ENCODE peak calls at places on chromosome 10, in nine cellular contexts. M, W, Q, D, R, T, U, F and N are unnamed samples.

GRCh38 chr10:5840314-5841307 is 27.4 kb upstream of the GDI2 start:
- DNase-seq in M (no peak), W (peak), Q (peak), D (peak), R (no peak), T (peak), U (peak), F (no peak), N (no peak)

GRCh38 chr10:61606971-61607907 is 55.5 kb upstream of the CABCOCO1 start:
- DNase-seq in M (no peak), W (no peak), Q (no peak), D (no peak), R (no peak), T (peak), U (no peak), F (peak), N (peak)

GRCh38 chr10:102948163-102948562 is 30.1 kb downstream of the CNNM2 start:
- DNase-seq in M (no peak), W (no peak), Q (peak), D (no peak), R (no peak), T (no peak), U (no peak), F (no peak), N (no peak)

GRCh38 chr10:31262672-31263071 is 56.3 kb upstream of the ZEB1 start:
- DNase-seq in M (peak), W (no peak), Q (no peak), D (peak), R (no peak), T (no peak), U (no peak), F (no peak), N (peak)

GRCh38 chr10:4372601-4373000 is 453.4 kb upstream of the AKR1E2 start:
- DNase-seq in M (peak), W (no peak), Q (no peak), D (no peak), R (no peak), T (no peak), U (no peak), F (no peak), N (peak)

GRCh38 chr10:32795598-32796183 is 162.3 kb downstream of the ITGB1 start:
- DNase-seq in M (no peak), W (peak), Q (no peak), D (no peak), R (no peak), T (peak), U (peak), F (peak), N (peak)

GRCh38 chr10:103394180-103394579 is 2.1 kb downstream of the ATP5MK start:
- DNase-seq in M (no peak), W (peak), Q (no peak), D (no peak), R (no peak), T (peak), U (no peak), F (no peak), N (no peak)

GRCh38 chr10:94006591-94007550 is 13.1 kb downstream of the PLCE1 start:
- DNase-seq in M (peak), W (no peak), Q (no peak), D (no peak), R (no peak), T (no peak), U (no peak), F (no peak), N (peak)

GRCh38 chr10:122847782-122848604 is 2.3 kb upstream of the CUZD1 start:
- DNase-seq in M (no peak), W (peak), Q (no peak), D (no peak), R (no peak), T (peak), U (no peak), F (no peak), N (no peak)

GRCh38 chr10:131706476-131706875 is 194.3 kb upstream of the PPP2R2D start:
- DNase-seq in M (no peak), W (no peak), Q (no peak), D (no peak), R (no peak), T (no peak), U (no peak), F (no peak), N (no peak)

GRCh38 chr10:110794808-110795207 is 76.9 kb upstream of the PDCD4 start:
- DNase-seq in M (no peak), W (no peak), Q (peak), D (peak), R (no peak), T (no peak), U (peak), F (no peak), N (no peak)

GRCh38 chr10:22250897-22251605 is 33.2 kb upstream of the EBLN1 start:
- DNase-seq in M (no peak), W (peak), Q (peak), D (no peak), R (no peak), T (peak), U (no peak), F (peak), N (peak)

GRCh38 chr10:80484243-80484642 is 30.1 kb downstream of the TSPAN14 start:
- DNase-seq in M (no peak), W (no peak), Q (no peak), D (no peak), R (no peak), T (peak), U (no peak), F (no peak), N (peak)

GRCh38 chr10:71888623-71889387 is 37.8 kb upstream of the PSAP start:
- DNase-seq in M (peak), W (peak), Q (peak), D (peak), R (peak), T (peak), U (peak), F (peak), N (peak)

GRCh38 chr10:45502458-45502857 is 128.4 kb downstream of the ALOX5 start:
- DNase-seq in M (no peak), W (no peak), Q (no peak), D (no peak), R (no peak), T (no peak), U (no peak), F (no peak), N (no peak)

GRCh38 chr10:122854648-122855047 is 9.0 kb upstream of the CUZD1 start:
- DNase-seq in M (peak), W (no peak), Q (no peak), D (no peak), R (no peak), T (no peak), U (no peak), F (no peak), N (peak)

GRCh38 chr10:127600479-127600878 is 51.4 kb downstream of the NPS start:
- DNase-seq in M (no peak), W (no peak), Q (no peak), D (no peak), R (no peak), T (peak), U (peak), F (no peak), N (no peak)

GRCh38 chr10:103676851-103677417 is 178.4 kb downstream of the SH3PXD2A start:
- DNase-seq in M (peak), W (no peak), Q (no peak), D (peak), R (no peak), T (no peak), U (no peak), F (no peak), N (peak)

GRCh38 chr10:80772596-80772995 is 234.9 kb downstream of the SH2D4B start:
- DNase-seq in M (no peak), W (no peak), Q (no peak), D (no peak), R (no peak), T (no peak), U (no peak), F (no peak), N (no peak)

GRCh38 chr10:97427571-97428179 is 1.7 kb downstream of the PGAM1 start:
- DNase-seq in M (no peak), W (no peak), Q (no peak), D (peak), R (no peak), T (peak), U (peak), F (no peak), N (peak)

GRCh38 chr10:79020605-79021004 is 48.2 kb upstream of the ZMIZ1 start:
- DNase-seq in M (no peak), W (no peak), Q (no peak), D (no peak), R (no peak), T (no peak), U (no peak), F (no peak), N (no peak)

GRCh38 chr10:34580643-34581042 is 234.5 kb downstream of the PARD3 start:
- DNase-seq in M (no peak), W (no peak), Q (no peak), D (no peak), R (no peak), T (no peak), U (no peak), F (no peak), N (peak)

GRCh38 chr10:96470108-96470743 is 43.5 kb downstream of the TLL2 start:
- DNase-seq in M (no peak), W (no peak), Q (peak), D (no peak), R (no peak), T (peak), U (peak), F (peak), N (peak)

GRCh38 chr10:47378606-47379444 is 5.3 kb downstream of the ZNF488 start:
- DNase-seq in M (no peak), W (no peak), Q (peak), D (no peak), R (no peak), T (no peak), U (no peak), F (no peak), N (no peak)